ENCODE peak calls at places on chromosome 16, in six cellular contexts. N is RWPE1; L is A549; X is hippocampal formation; J is fibroblast of villous mesenchyme; Y is central memory CD4-positive, alpha-beta T cell. Q is an unnamed sample.

GRCh38 chr16:81620796-81621195 is 158.3 kb upstream of the PLCG2 start:
- DNase-seq in N (no peak), L (no peak), X (no peak), J (no peak), Y (no peak), Q (peak)

GRCh38 chr16:12901204-12901596 is 198 bp upstream of the SHISA9 start:
- DNase-seq in N (no peak), L (no peak), X (no peak), J (no peak), Y (no peak), Q (no peak)

GRCh38 chr16:67917140-67917851 is 14.4 kb downstream of the CTRL start:
- DNase-seq in N (no peak), L (no peak), X (peak), J (no peak), Y (no peak), Q (no peak)

GRCh38 chr16:67198238-67198734 is 645 bp upstream of the ELMO3 start:
- DNase-seq in N (peak), L (peak), X (peak), J (no peak), Y (peak), Q (peak)

GRCh38 chr16:53743149-53743566 is 39.2 kb downstream of the FTO start:
- DNase-seq in N (no peak), L (no peak), X (no peak), J (peak), Y (no peak), Q (peak)

GRCh38 chr16:70380205-70380918 is 33.7 kb downstream of the DDX19A start:
- DNase-seq in N (peak), L (peak), X (peak), J (peak), Y (peak), Q (peak)

GRCh38 chr16:81601008-81601428 is 156.4 kb downstream of the CMIP start:
- DNase-seq in N (peak), L (peak), X (no peak), J (peak), Y (no peak), Q (peak)

GRCh38 chr16:58444265-58444664 is 52.0 kb downstream of the GINS3 start:
- DNase-seq in N (no peak), L (no peak), X (no peak), J (no peak), Y (no peak), Q (no peak)

GRCh38 chr16:80656731-80657150 is 115.9 kb downstream of the DYNLRB2 start:
- DNase-seq in N (no peak), L (no peak), X (no peak), J (peak), Y (peak), Q (no peak)

GRCh38 chr16:51431517-51432241 is 280.6 kb upstream of the SALL1 start:
- DNase-seq in N (peak), L (peak), X (peak), J (peak), Y (no peak), Q (peak)

GRCh38 chr16:30350134-30350871 is 4.8 kb downstream of the CD2BP2 start:
- DNase-seq in N (no peak), L (no peak), X (no peak), J (no peak), Y (no peak), Q (no peak)

GRCh38 chr16:85614338-85615013 is 1.4 kb downstream of the GSE1 start:
- DNase-seq in N (peak), L (peak), X (no peak), J (no peak), Y (no peak), Q (peak)

GRCh38 chr16:87895641-87896141 is 26.4 kb upstream of the SLC7A5 start:
- DNase-seq in N (no peak), L (no peak), X (peak), J (no peak), Y (peak), Q (peak)

GRCh38 chr16:8848231-8848938 is 20.4 kb downstream of the CARHSP1 start:
- DNase-seq in N (no peak), L (no peak), X (no peak), J (no peak), Y (no peak), Q (no peak)

GRCh38 chr16:14486520-14487303 is 143.3 kb downstream of the PARN start:
- DNase-seq in N (peak), L (peak), X (peak), J (peak), Y (no peak), Q (peak)

GRCh38 chr16:89001117-89002027 is 24.4 kb upstream of the CBFA2T3 start:
- DNase-seq in N (no peak), L (no peak), X (no peak), J (no peak), Y (no peak), Q (no peak)

GRCh38 chr16:57579361-57579665 is 36.9 kb downstream of the ADGRG5 start:
- DNase-seq in N (no peak), L (no peak), X (no peak), J (no peak), Y (no peak), Q (no peak)

GRCh38 chr16:3650631-3651265 is 3.7 kb upstream of the DNASE1 start:
- DNase-seq in N (no peak), L (no peak), X (no peak), J (no peak), Y (no peak), Q (no peak)

GRCh38 chr16:9523994-9524393 is 432.6 kb downstream of the HAPSTR1 start:
- DNase-seq in N (no peak), L (no peak), X (no peak), J (no peak), Y (no peak), Q (no peak)

GRCh38 chr16:72174726-72175125 is 2.8 kb upstream of the PMFBP1 start:
- DNase-seq in N (no peak), L (no peak), X (no peak), J (no peak), Y (no peak), Q (no peak)

GRCh38 chr16:73966851-73967250 is 329.8 kb upstream of the PSMD7 start:
- DNase-seq in N (no peak), L (no peak), X (no peak), J (no peak), Y (no peak), Q (no peak)

GRCh38 chr16:55434000-55434399 is 45.0 kb upstream of the MMP2 start:
- DNase-seq in N (no peak), L (no peak), X (no peak), J (no peak), Y (no peak), Q (no peak)

GRCh38 chr16:25605381-25605780 is 86.4 kb upstream of the HS3ST4 start:
- DNase-seq in N (no peak), L (no peak), X (no peak), J (no peak), Y (no peak), Q (no peak)

GRCh38 chr16:17205279-17206139 is 265.3 kb downstream of the XYLT1 start:
- DNase-seq in N (no peak), L (no peak), X (no peak), J (peak), Y (no peak), Q (no peak)

GRCh38 chr16:50970221-50970620 is 180.8 kb downstream of the SALL1 start:
- DNase-seq in N (no peak), L (no peak), X (no peak), J (no peak), Y (no peak), Q (no peak)

GRCh38 chr16:24718967-24719521 is 10.4 kb upstream of the TNRC6A start:
- DNase-seq in N (no peak), L (no peak), X (no peak), J (no peak), Y (no peak), Q (no peak)

GRCh38 chr16:67922221-67922620 is 9.4 kb downstream of the CTRL start:
- DNase-seq in N (no peak), L (no peak), X (no peak), J (no peak), Y (no peak), Q (no peak)

GRCh38 chr16:760498-761343 is at the start of gene MSLN:
- DNase-seq in N (peak), L (no peak), X (no peak), J (peak), Y (no peak), Q (peak)

GRCh38 chr16:56870271-56870888 is 5.4 kb downstream of the SLC12A3 start:
- DNase-seq in N (no peak), L (no peak), X (no peak), J (no peak), Y (no peak), Q (no peak)

GRCh38 chr16:65114527-65114926 is 7.3 kb downstream of the CDH11 start:
- DNase-seq in N (no peak), L (no peak), X (no peak), J (no peak), Y (no peak), Q (no peak)

GRCh38 chr16:79598341-79599181 is 2.0 kb downstream of the MAF start:
- DNase-seq in N (no peak), L (peak), X (peak), J (peak), Y (peak), Q (peak)

GRCh38 chr16:49399594-49400364 is 26.2 kb downstream of the C16orf78 start:
- DNase-seq in N (no peak), L (no peak), X (no peak), J (no peak), Y (no peak), Q (no peak)

GRCh38 chr16:89176717-89177116 is 5.2 kb downstream of the CDH15 start:
- DNase-seq in N (no peak), L (no peak), X (no peak), J (no peak), Y (no peak), Q (no peak)

GRCh38 chr16:65743558-65743957 is 621.7 kb upstream of the CDH11 start:
- DNase-seq in N (no peak), L (no peak), X (no peak), J (no peak), Y (no peak), Q (no peak)

GRCh38 chr16:647173-647902 is 1.8 kb upstream of the WDR90 start:
- DNase-seq in N (no peak), L (no peak), X (peak), J (no peak), Y (no peak), Q (no peak)

GRCh38 chr16:75580-76501 is 2.2 kb upstream of the MPG start:
- DNase-seq in N (peak), L (no peak), X (no peak), J (peak), Y (no peak), Q (peak)

Q was measured in epithelial cell of esophagus.